ENCODE peak calls at places on chromosomes 5 and 9, in seven cellular contexts. B, U, Y, W, F, K and H are unnamed samples. For H3K4me1, the result is how much of the 10 kb centered on the place peaks cover.

GRCh38 chr9:98502976-98503325 is 205.8 kb downstream of the GABBR2 start:
- DNase-seq in W (no peak), B (no peak), U (no peak), K (no peak), F (peak), Y (peak), H (no peak)

GRCh38 chr9:89817186-89817960 is 212.6 kb downstream of the GADD45G start:
- DNase-seq in F (no peak), Y (no peak), U (no peak), B (no peak), W (no peak), K (no peak), H (no peak)

GRCh38 chr5:113806823-113807222 is 293.3 kb downstream of the YTHDC2 start:
- DNase-seq in W (no peak), F (no peak), K (no peak), B (no peak), U (peak), Y (no peak), H (no peak)

GRCh38 chr5:139849942-139850341 is 54.3 kb downstream of the PSD2 start:
- DNase-seq in U (no peak), F (no peak), K (no peak), Y (no peak), B (no peak), W (no peak), H (no peak)

GRCh38 chr5:151550146-151550545 is 41.0 kb downstream of the FAT2 start:
- DNase-seq in U (no peak), F (no peak), K (no peak), B (no peak), W (peak), Y (no peak), H (no peak)

GRCh38 chr9:116765009-116765408 is 77.9 kb downstream of the TRIM32 start:
- DNase-seq in F (no peak), K (no peak), U (no peak), Y (no peak), W (no peak), B (no peak), H (no peak)

GRCh38 chr5:67170783-67171182 is 25.8 kb downstream of the CD180 start:
- DNase-seq in W (no peak), B (no peak), U (no peak), K (no peak), Y (no peak), F (no peak), H (no peak)

GRCh38 chr9:114434878-114435311 is 47.1 kb upstream of the AKNA start:
- DNase-seq in W (peak), K (no peak), Y (no peak), U (no peak), F (peak), B (no peak), H (peak)

GRCh38 chr5:68379275-68380026 is 163.9 kb downstream of the PIK3R1 start:
- DNase-seq in U (no peak), Y (no peak), B (no peak), F (no peak), K (no peak), W (peak), H (no peak)

GRCh38 chr9:112898872-112899281 is 8.2 kb upstream of the SLC46A2 start:
- DNase-seq in K (no peak), F (no peak), U (no peak), Y (no peak), B (no peak), W (no peak), H (no peak)

GRCh38 chr9:112896131-112896530 is 5.5 kb upstream of the SLC46A2 start:
- DNase-seq in F (no peak), U (no peak), W (no peak), Y (no peak), B (no peak), K (no peak), H (no peak)

GRCh38 chr9:112894031-112894430 is 3.4 kb upstream of the SLC46A2 start:
- DNase-seq in W (no peak), B (no peak), K (no peak), Y (no peak), U (no peak), F (no peak), H (no peak)

GRCh38 chr9:112891521-112891920 is 845 bp upstream of the SLC46A2 start:
- DNase-seq in K (no peak), F (no peak), Y (no peak), B (no peak), W (no peak), U (no peak), H (no peak)

GRCh38 chr9:112894699-112895098 is 4.0 kb upstream of the SLC46A2 start:
- DNase-seq in F (no peak), W (no peak), K (no peak), B (no peak), Y (no peak), U (no peak), H (no peak)
- H3K4me1 ChIP-seq in F (under half), W (under half), K (under half), B (under half), Y (under half), U (under half), H (under half)

GRCh38 chr9:100087218-100087617 is 11.6 kb downstream of the ERP44 start:
- DNase-seq in Y (no peak), F (no peak), K (no peak), W (no peak), U (no peak), B (no peak), H (no peak)
- H3K27ac ChIP-seq in Y (no peak), F (no peak), K (no peak), W (no peak), U (no peak), B (no peak), H (no peak)

DNA sequence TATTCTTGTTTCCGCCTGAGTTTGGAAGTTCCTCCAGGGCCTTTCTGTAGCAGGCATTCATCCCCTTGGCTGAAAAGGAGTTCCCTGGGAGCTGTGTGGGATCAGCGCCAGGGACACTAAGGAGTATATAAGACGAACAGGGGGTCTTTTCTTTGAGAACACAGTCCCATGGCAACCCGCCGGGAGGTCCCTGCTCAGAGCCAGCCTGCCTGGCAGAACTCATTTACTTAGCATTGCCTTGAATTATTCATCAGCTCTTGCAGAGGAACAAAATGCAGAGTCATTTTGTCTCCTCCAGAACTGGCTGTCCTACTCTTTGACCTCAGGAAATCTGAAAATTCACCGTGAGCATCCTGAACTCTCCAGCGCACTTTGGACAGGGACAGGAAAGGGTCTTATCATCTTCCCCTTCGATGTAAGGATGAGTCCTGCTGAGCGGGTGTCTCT is 120.4 kb upstream of the OSMR start:
- DNase-seq in U (peak), K (no peak), Y (no peak), B (no peak), F (no peak), W (no peak), H (no peak)
- H3K4me1 ChIP-seq in U (under half), K (under half), Y (under half), B (under half), F (under half), W (under half), H (under half)

DNA sequence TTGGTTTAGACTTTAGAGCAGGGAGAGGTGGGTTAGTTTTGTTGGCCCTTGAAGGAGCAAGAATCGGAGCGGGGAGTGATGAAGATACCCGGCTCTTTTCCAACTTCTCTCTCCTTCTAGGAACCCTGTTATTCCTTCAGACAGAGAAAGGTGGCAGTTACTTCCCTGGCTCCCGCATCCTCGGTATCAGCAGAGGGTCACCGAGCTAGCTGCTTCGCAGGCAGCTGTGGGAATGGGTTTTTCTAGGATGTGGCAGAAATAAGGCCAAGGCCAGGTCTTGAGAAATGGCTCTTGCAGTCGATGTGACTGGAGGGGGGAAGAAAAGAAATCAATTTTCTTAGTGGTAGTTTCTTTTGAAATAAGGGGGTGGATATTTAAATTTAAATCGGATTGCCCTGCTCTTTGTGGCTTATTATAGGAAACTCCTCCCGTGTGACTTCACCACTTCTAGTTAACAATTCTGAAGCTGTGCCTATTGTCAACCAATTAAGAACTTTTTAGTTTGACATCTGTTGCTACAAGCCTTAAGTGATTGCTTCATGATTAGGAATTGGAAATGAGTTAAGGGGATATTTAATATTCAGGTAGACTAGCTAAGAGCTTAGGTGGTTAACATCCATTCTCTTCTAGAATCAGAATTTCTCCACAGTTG is 1.4 kb downstream of the SAP30L start:
- DNase-seq in F (no peak), B (no peak), U (no peak), Y (no peak), W (no peak), K (no peak), H (no peak)
- H3K27ac ChIP-seq in F (no peak), B (peak), U (peak), Y (peak), W (peak), K (peak), H (no peak)

DNA sequence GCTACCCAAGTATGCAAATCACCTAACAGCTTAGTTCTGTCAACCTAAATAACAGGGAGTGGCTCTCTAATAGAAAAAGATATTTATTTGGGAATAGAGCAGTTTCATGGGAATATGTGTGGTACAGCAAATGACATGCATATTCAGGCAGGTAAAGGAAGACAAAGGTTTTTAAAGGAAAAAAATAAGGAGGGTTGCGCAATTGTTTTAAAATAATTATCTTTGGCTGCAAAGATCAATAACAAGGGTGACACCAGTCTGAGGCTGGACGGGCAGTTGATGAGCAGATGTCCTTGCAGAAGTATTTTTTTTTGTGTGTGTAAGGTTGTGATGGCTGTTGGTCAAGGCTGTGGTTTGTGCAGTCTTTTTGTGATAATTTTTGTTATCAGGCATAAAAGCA is 332.0 kb downstream of the ARHGEF28 start:
- DNase-seq in F (no peak), U (no peak), W (no peak), K (no peak), Y (no peak), B (no peak), H (no peak)
- H3K4me1 ChIP-seq in F (under half), U (under half), W (under half), K (under half), Y (under half), B (under half), H (under half)

GRCh38 chr5:159184858-159185381 is 24.4 kb downstream of the RNF145 start:
- DNase-seq in Y (no peak), W (no peak), B (no peak), U (no peak), K (no peak), F (no peak), H (no peak)

GRCh38 chr5:159187674-159188164 is 21.6 kb downstream of the RNF145 start:
- DNase-seq in B (no peak), Y (no peak), K (no peak), U (no peak), W (no peak), F (no peak), H (no peak)

GRCh38 chr5:159184236-159184635 is 25.1 kb downstream of the RNF145 start:
- DNase-seq in F (no peak), U (no peak), Y (no peak), W (no peak), K (no peak), B (no peak), H (no peak)

GRCh38 chr5:159185773-159186172 is 23.6 kb downstream of the RNF145 start:
- DNase-seq in F (no peak), W (no peak), K (no peak), B (no peak), U (no peak), Y (no peak), H (no peak)

GRCh38 chr5:159186319-159186718 is 23.0 kb downstream of the RNF145 start:
- DNase-seq in B (no peak), K (no peak), Y (no peak), F (no peak), W (peak), U (no peak), H (no peak)
- H3K27ac ChIP-seq in B (no peak), K (no peak), Y (peak), F (no peak), W (peak), U (no peak), H (no peak)

GRCh38 chr9:94867842-94868312 is 141.4 kb downstream of the AOPEP start:
- DNase-seq in Y (no peak), K (no peak), B (no peak), U (no peak), F (no peak), W (no peak), H (no peak)
- H3K4me1 ChIP-seq in Y (half or more), K (half or more), B (half or more), U (under half), F (under half), W (under half), H (under half)